ENCODE peak calls at places on chromosomes 4 and X, in six cellular contexts. E is NCI-H524; S is adipocyte; O is Peyer's patch; C is activated CD4-positive, alpha-beta T cell treated with anti-CD3 and anti-CD28 coated beads, Interleukin-2, amount 10 ng/mL, durations not matched to agents 7 days and 5 days; G is substantia nigra. X is an unnamed sample.

GRCh38 chrX:103624111-103624510 is 4.7 kb upstream of the TCEAL1 start:
- DNase-seq in E (no peak), G (no peak), O (no peak), C (no peak), S (no peak), X (no peak)

GRCh38 chrX:18574591-18574990 is 97.3 kb downstream of the RS1 start:
- DNase-seq in S (peak), G (no peak), E (peak), O (peak), C (no peak), X (no peak)

GRCh38 chrX:9955506-9955905 is 11.7 kb upstream of the CLDN34 start:
- DNase-seq in O (no peak), C (no peak), S (peak), G (no peak), E (no peak), X (no peak)

GRCh38 chrX:135438734-135439043 is 16.9 kb downstream of the SMIM10L2A start:
- DNase-seq in O (no peak), C (no peak), S (no peak), E (no peak), G (no peak), X (no peak)

GRCh38 chr4:26321326-26322276 is 787 bp downstream of the RBPJ start:
- DNase-seq in S (peak), G (no peak), O (peak), C (peak), E (peak), X (peak)

GRCh38 chrX:132023117-132023895 is at the start of gene STK26:
- DNase-seq in G (peak), S (peak), E (peak), C (peak), O (peak), X (peak)

GRCh38 chr4:152356428-152357034 is 179.4 kb downstream of the FBXW7 start:
- DNase-seq in S (peak), O (no peak), C (no peak), G (no peak), E (no peak), X (no peak)

GRCh38 chr4:2469192-2469984 is 482 bp downstream of the RNF4 start:
- DNase-seq in C (peak), O (peak), S (peak), G (no peak), E (peak), X (no peak)

GRCh38 chrX:120999413-120999812 is 13.9 kb upstream of the CT47A1 start:
- DNase-seq in C (no peak), O (no peak), E (no peak), S (no peak), G (no peak), X (no peak)

GRCh38 chr4:25098964-25099843 is 61.0 kb downstream of the SEPSECS start:
- DNase-seq in S (peak), C (no peak), O (peak), E (peak), G (no peak), X (no peak)

GRCh38 chrX:72057844-72058243 is 73.9 kb downstream of the RTL5 start:
- DNase-seq in S (no peak), C (no peak), G (no peak), O (no peak), E (no peak), X (no peak)

GRCh38 chr4:174826660-174827059 is 2.4 kb downstream of the GLRA3 start:
- DNase-seq in G (no peak), E (no peak), O (no peak), S (peak), C (no peak), X (no peak)

GRCh38 chr4:37936889-37937498 is 23.2 kb upstream of the PTTG2 start:
- DNase-seq in G (no peak), O (no peak), E (no peak), C (no peak), S (no peak), X (no peak)

GRCh38 chr4:78293841-78294301 is 236.7 kb downstream of the FRAS1 start:
- DNase-seq in S (peak), G (no peak), C (no peak), O (no peak), E (no peak), X (no peak)

GRCh38 chr4:82891728-82892466 is 944 bp upstream of the SEC31A start:
- DNase-seq in C (no peak), G (no peak), E (peak), S (peak), O (no peak), X (no peak)

GRCh38 chrX:47093248-47093647 is 15.0 kb downstream of the RGN start:
- DNase-seq in E (peak), O (no peak), S (peak), G (no peak), C (peak), X (no peak)

X was measured in progenitor cell of endocrine pancreas.